ENCODE peak calls at places on chromosome 19, in four cellular contexts. One of them, this sample, is unnamed.

GRCh38 chr19:35714601-35715354 is 3.0 kb upstream of the KMT2B start:
- DNase-seq in brain microvascular endothelial cell: no peak
- DNase-seq in AG04450: no peak
- DNase-seq in heart left ventricle: no peak
- DNase-seq in this sample: no peak

GRCh38 chr19:19232231-19232630 is 20.5 kb downstream of the NCAN start:
- DNase-seq in heart left ventricle: no peak
- DNase-seq in AG04450: no peak
- DNase-seq in brain microvascular endothelial cell: no peak
- DNase-seq in this sample: no peak

GRCh38 chr19:55368701-55369563 is 1.3 kb downstream of the IL11 start:
- DNase-seq in brain microvascular endothelial cell: peak
- DNase-seq in AG04450: no peak
- DNase-seq in heart left ventricle: no peak
- DNase-seq in this sample: no peak

GRCh38 chr19:2070436-2070827 is 19.4 kb upstream of the MKNK2 start:
- DNase-seq in AG04450: no peak
- DNase-seq in brain microvascular endothelial cell: no peak
- DNase-seq in heart left ventricle: no peak
- DNase-seq in this sample: no peak

GRCh38 chr19:15199652-15200574 is 882 bp downstream of the NOTCH3 start:
- DNase-seq in brain microvascular endothelial cell: no peak
- DNase-seq in AG04450: no peak
- DNase-seq in heart left ventricle: no peak
- DNase-seq in this sample: no peak

GRCh38 chr19:33558846-33559245 is 37.3 kb upstream of the PEPD start:
- DNase-seq in AG04450: no peak
- DNase-seq in brain microvascular endothelial cell: no peak
- DNase-seq in heart left ventricle: no peak
- DNase-seq in this sample: no peak

GRCh38 chr19:49502866-49503581 is 6.8 kb downstream of the RPS11 start:
- DNase-seq in brain microvascular endothelial cell: peak
- DNase-seq in heart left ventricle: no peak
- DNase-seq in AG04450: peak
- DNase-seq in this sample: no peak

GRCh38 chr19:42683917-42684513 is 56.3 kb downstream of the PSG3 start:
- DNase-seq in heart left ventricle: no peak
- DNase-seq in brain microvascular endothelial cell: peak
- DNase-seq in AG04450: no peak
- DNase-seq in this sample: no peak

GRCh38 chr19:2261438-2262172 is 5.4 kb upstream of the JSRP1 start:
- DNase-seq in AG04450: no peak
- DNase-seq in heart left ventricle: no peak
- DNase-seq in brain microvascular endothelial cell: no peak
- DNase-seq in this sample: no peak

GRCh38 chr19:29268721-29269483 is 56.0 kb upstream of the UQCRFS1 start:
- DNase-seq in AG04450: no peak
- DNase-seq in brain microvascular endothelial cell: no peak
- DNase-seq in heart left ventricle: no peak
- DNase-seq in this sample: no peak

GRCh38 chr19:14496029-14496848 is at the start of gene GIPC1:
- DNase-seq in AG04450: peak
- DNase-seq in heart left ventricle: peak
- DNase-seq in brain microvascular endothelial cell: peak
- DNase-seq in this sample: peak

GRCh38 chr19:43460362-43461016 is 4.9 kb downstream of the LYPD3 start:
- DNase-seq in heart left ventricle: no peak
- DNase-seq in AG04450: no peak
- DNase-seq in brain microvascular endothelial cell: no peak
- DNase-seq in this sample: no peak

GRCh38 chr19:53892981-53893325 is 11.0 kb downstream of the PRKCG start:
- DNase-seq in AG04450: no peak
- DNase-seq in heart left ventricle: no peak
- DNase-seq in brain microvascular endothelial cell: no peak
- DNase-seq in this sample: no peak

GRCh38 chr19:16293133-16294085 is 31.2 kb upstream of the KLF2 start:
- DNase-seq in heart left ventricle: peak
- DNase-seq in AG04450: peak
- DNase-seq in brain microvascular endothelial cell: peak
- DNase-seq in this sample: no peak

GRCh38 chr19:15320118-15320517 is 12.2 kb downstream of the BRD4 start:
- DNase-seq in AG04450: peak
- DNase-seq in heart left ventricle: no peak
- DNase-seq in brain microvascular endothelial cell: no peak
- DNase-seq in this sample: no peak

GRCh38 chr19:28242317-28242927 is 970.5 kb downstream of the UQCRFS1 start:
- DNase-seq in AG04450: no peak
- DNase-seq in brain microvascular endothelial cell: peak
- DNase-seq in heart left ventricle: no peak
- DNase-seq in this sample: no peak

GRCh38 chr19:15913384-15913783 is 15.5 kb upstream of the CYP4F2 start:
- DNase-seq in AG04450: no peak
- DNase-seq in brain microvascular endothelial cell: no peak
- DNase-seq in heart left ventricle: no peak
- DNase-seq in this sample: no peak

GRCh38 chr19:55676889-55677505 is 2.0 kb downstream of the EPN1 start:
- DNase-seq in heart left ventricle: no peak
- DNase-seq in AG04450: no peak
- DNase-seq in brain microvascular endothelial cell: no peak
- DNase-seq in this sample: no peak

GRCh38 chr19:8257052-8257443 is 47.9 kb downstream of the CERS4 start:
- DNase-seq in heart left ventricle: no peak
- DNase-seq in brain microvascular endothelial cell: no peak
- DNase-seq in AG04450: no peak
- DNase-seq in this sample: no peak

GRCh38 chr19:6530385-6531162 is at the start of gene TNFSF9:
- DNase-seq in heart left ventricle: peak
- DNase-seq in brain microvascular endothelial cell: peak
- DNase-seq in AG04450: peak
- DNase-seq in this sample: peak

GRCh38 chr19:31501427-31502195 is 152.4 kb upstream of the TSHZ3 start:
- DNase-seq in AG04450: no peak
- DNase-seq in heart left ventricle: no peak
- DNase-seq in brain microvascular endothelial cell: no peak
- DNase-seq in this sample: no peak

GRCh38 chr19:1000095-1000494 is at the start of gene GRIN3B:
- DNase-seq in heart left ventricle: no peak
- DNase-seq in AG04450: no peak
- DNase-seq in brain microvascular endothelial cell: peak
- DNase-seq in this sample: no peak

GRCh38 chr19:3481241-3482090 is 1.1 kb upstream of the SMIM24 start:
- DNase-seq in brain microvascular endothelial cell: no peak
- DNase-seq in heart left ventricle: no peak
- DNase-seq in AG04450: no peak
- DNase-seq in this sample: no peak

GRCh38 chr19:913080-913748 is at the start of gene R3HDM4:
- DNase-seq in heart left ventricle: peak
- DNase-seq in AG04450: no peak
- DNase-seq in brain microvascular endothelial cell: no peak
- DNase-seq in this sample: peak

GRCh38 chr19:29485293-29485692 is 40.5 kb upstream of the VSTM2B start:
- DNase-seq in heart left ventricle: no peak
- DNase-seq in AG04450: no peak
- DNase-seq in brain microvascular endothelial cell: no peak
- DNase-seq in this sample: no peak

GRCh38 chr19:1651548-1652394 is 644 bp downstream of the TCF3 start:
- DNase-seq in AG04450: no peak
- DNase-seq in brain microvascular endothelial cell: no peak
- DNase-seq in heart left ventricle: peak
- DNase-seq in this sample: no peak

GRCh38 chr19:45142728-45143115 is 18.1 kb downstream of the NKPD1 start:
- DNase-seq in heart left ventricle: no peak
- DNase-seq in brain microvascular endothelial cell: no peak
- DNase-seq in AG04450: no peak
- DNase-seq in this sample: no peak

GRCh38 chr19:49807888-49808675 is 5.0 kb downstream of the FUZ start:
- DNase-seq in heart left ventricle: peak
- DNase-seq in brain microvascular endothelial cell: no peak
- DNase-seq in AG04450: no peak
- DNase-seq in this sample: no peak

GRCh38 chr19:38434549-38435051 is 1.1 kb downstream of the RYR1 start:
- DNase-seq in brain microvascular endothelial cell: no peak
- DNase-seq in AG04450: no peak
- DNase-seq in heart left ventricle: peak
- DNase-seq in this sample: peak
- H3K27ac ChIP-seq in brain microvascular endothelial cell: no peak
- H3K27ac ChIP-seq in AG04450: no peak
- H3K27ac ChIP-seq in heart left ventricle: no peak
- H3K27ac ChIP-seq in this sample: peak

DNA sequence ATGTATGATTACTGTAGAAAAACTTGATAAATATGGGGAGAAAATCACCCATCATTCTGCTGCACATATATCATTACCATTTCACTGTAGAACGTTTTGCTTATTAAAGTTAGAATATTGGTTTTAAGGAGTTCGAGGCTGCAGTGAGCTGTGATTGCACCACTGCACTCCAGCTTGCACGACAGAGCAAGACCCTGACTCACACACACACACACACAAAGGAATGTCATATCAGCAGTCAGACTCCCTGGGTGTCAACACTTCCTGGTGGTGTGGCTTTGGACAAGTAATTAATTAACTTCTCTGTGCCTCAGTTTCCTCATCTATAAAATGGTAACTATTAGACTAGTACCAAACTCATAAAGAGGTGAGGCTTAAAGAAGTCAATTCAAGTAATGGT is 11.3 kb upstream of the PNMA8A start:
- DNase-seq in brain microvascular endothelial cell: peak
- DNase-seq in AG04450: no peak
- DNase-seq in heart left ventricle: no peak
- DNase-seq in this sample: no peak
- H3K27ac ChIP-seq in brain microvascular endothelial cell: no peak
- H3K27ac ChIP-seq in AG04450: no peak
- H3K27ac ChIP-seq in heart left ventricle: no peak
- H3K27ac ChIP-seq in this sample: no peak

GRCh38 chr19:4803736-4804695 is 12.5 kb downstream of the FEM1A start:
- DNase-seq in AG04450: no peak
- DNase-seq in brain microvascular endothelial cell: peak
- DNase-seq in heart left ventricle: peak
- DNase-seq in this sample: no peak

GRCh38 chr19:4801085-4801619 is 9.6 kb downstream of the FEM1A start:
- DNase-seq in brain microvascular endothelial cell: no peak
- DNase-seq in heart left ventricle: no peak
- DNase-seq in AG04450: no peak
- DNase-seq in this sample: no peak

GRCh38 chr19:4800591-4801081 is 9.1 kb downstream of the FEM1A start:
- DNase-seq in heart left ventricle: peak
- DNase-seq in brain microvascular endothelial cell: no peak
- DNase-seq in AG04450: no peak
- DNase-seq in this sample: no peak

GRCh38 chr19:4806384-4806783 is 14.8 kb downstream of the FEM1A start:
- DNase-seq in heart left ventricle: peak
- DNase-seq in AG04450: no peak
- DNase-seq in brain microvascular endothelial cell: no peak
- DNase-seq in this sample: no peak

GRCh38 chr19:4802711-4803110 is 11.2 kb downstream of the FEM1A start:
- DNase-seq in AG04450: no peak
- DNase-seq in heart left ventricle: peak
- DNase-seq in brain microvascular endothelial cell: no peak
- DNase-seq in this sample: no peak
- H3K27ac ChIP-seq in AG04450: no peak
- H3K27ac ChIP-seq in heart left ventricle: peak
- H3K27ac ChIP-seq in brain microvascular endothelial cell: no peak
- H3K27ac ChIP-seq in this sample: no peak

DNA sequence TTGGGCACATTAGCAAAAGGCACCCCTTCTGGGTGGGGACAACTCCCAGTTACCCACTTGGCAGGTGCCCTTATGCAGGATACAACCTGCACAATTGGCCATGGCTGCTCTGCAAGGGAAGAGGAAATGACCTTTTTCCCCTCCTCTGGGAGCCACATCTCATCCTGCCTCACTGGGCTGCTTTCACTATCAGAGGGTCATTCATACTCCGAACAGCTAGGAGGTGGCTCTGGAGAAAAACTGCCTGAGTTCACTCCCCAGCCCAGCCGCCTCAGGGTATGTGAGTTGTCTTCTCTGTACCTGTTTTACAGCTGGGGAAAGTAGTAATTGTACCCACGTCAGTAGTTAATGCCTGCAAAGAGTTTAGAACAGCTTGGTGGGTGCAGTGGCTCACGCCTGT is 7.1 kb upstream of the ACTN4 start:
- DNase-seq in heart left ventricle: no peak
- DNase-seq in brain microvascular endothelial cell: no peak
- DNase-seq in AG04450: no peak
- DNase-seq in this sample: no peak
- H3K27ac ChIP-seq in heart left ventricle: peak
- H3K27ac ChIP-seq in brain microvascular endothelial cell: no peak
- H3K27ac ChIP-seq in AG04450: no peak
- H3K27ac ChIP-seq in this sample: no peak

DNA sequence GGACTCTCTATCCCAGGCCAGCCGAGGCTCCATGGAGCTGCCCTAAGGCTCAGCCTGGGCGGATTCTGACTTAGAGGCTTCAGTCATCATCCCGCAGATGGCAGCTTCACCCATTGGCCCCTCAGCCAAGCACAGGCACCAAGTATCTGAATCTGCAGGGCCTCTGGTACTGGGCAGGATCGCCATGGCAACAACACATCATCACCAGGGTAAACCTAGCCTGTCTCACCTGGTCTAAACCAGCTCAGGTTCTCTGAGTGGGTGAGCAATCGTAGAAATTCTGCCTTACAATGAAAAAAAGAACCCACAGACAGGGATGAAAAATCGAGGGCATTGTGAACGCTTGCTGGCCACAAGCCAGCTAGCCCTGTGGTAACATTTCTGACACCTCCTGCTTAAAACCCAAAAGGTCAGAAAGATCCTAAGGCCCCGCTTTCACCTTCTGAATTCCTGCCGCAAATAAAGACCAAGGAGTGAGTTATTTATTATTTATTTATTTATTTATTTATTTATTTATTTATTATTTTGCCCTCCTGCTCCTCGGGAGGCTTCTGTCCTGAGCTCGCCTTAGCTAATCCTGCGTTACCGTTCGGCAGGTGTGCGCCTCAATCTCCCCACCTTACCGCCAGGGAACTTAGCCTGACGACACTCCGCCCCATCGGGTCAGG is 12.0 kb upstream of the CEACAM21 start:
- DNase-seq in AG04450: no peak
- DNase-seq in brain microvascular endothelial cell: no peak
- DNase-seq in heart left ventricle: no peak
- DNase-seq in this sample: no peak
- H3K27ac ChIP-seq in AG04450: no peak
- H3K27ac ChIP-seq in brain microvascular endothelial cell: no peak
- H3K27ac ChIP-seq in heart left ventricle: no peak
- H3K27ac ChIP-seq in this sample: no peak

GRCh38 chr19:12969292-12969988 is at the start of gene DAND5:
- DNase-seq in brain microvascular endothelial cell: no peak
- DNase-seq in heart left ventricle: peak
- DNase-seq in AG04450: no peak
- DNase-seq in this sample: no peak
- H3K27ac ChIP-seq in brain microvascular endothelial cell: no peak
- H3K27ac ChIP-seq in heart left ventricle: peak
- H3K27ac ChIP-seq in AG04450: no peak
- H3K27ac ChIP-seq in this sample: peak

This sample was measured in substantia nigra.